ENCODE peak calls at places on chromosomes 13 and 19, in seven cellular contexts. L is H1, R is mesendoderm, I is IMR-90, B is neuronal stem cell, Q is H9, E is mesenchymal stem cell. X is an unnamed sample.

GRCh38 chr19:11382898-11383705 is 1.0 kb downstream of the EPOR start:
- DNase-seq in E (peak; percentile 65), L (no peak), R (peak; percentile 87), B (no peak), I (no peak), Q (peak; percentile 87), X (peak; percentile 73)

GRCh38 chr13:48770372-48770771 is 116.6 kb downstream of the CYSLTR2 start:
- DNase-seq in B (no peak), R (no peak), L (no peak), E (no peak), I (no peak), Q (no peak), X (no peak)

GRCh38 chr13:41463823-41464602 is 6.7 kb downstream of the RGCC start:
- DNase-seq in Q (no peak), R (no peak), L (no peak), I (no peak), B (no peak), E (no peak), X (no peak)

GRCh38 chr19:4581381-4582111 is 22.1 kb upstream of the SEMA6B start:
- DNase-seq in R (no peak), Q (peak; percentile 61), I (no peak), E (peak; percentile 27), B (peak; percentile 57), L (no peak), X (no peak)

GRCh38 chr13:75308222-75308621 is 173.7 kb downstream of the TBC1D4 start:
- DNase-seq in E (no peak), L (no peak), I (peak; percentile 21), R (no peak), B (no peak), Q (no peak), X (no peak)

GRCh38 chr19:27901078-27901477 is 1311.9 kb downstream of the UQCRFS1 start:
- DNase-seq in E (no peak), Q (no peak), L (no peak), I (no peak), B (no peak), R (no peak), X (no peak)

GRCh38 chr19:49114630-49115363 is 627 bp downstream of the LIN7B start:
- DNase-seq in R (peak; percentile 75), Q (peak; percentile 83), I (peak; percentile 33), E (peak; percentile 58), L (no peak), B (peak; percentile 77), X (no peak)

GRCh38 chr13:48801255-48801654 is 147.5 kb downstream of the CYSLTR2 start:
- DNase-seq in L (no peak), E (peak; percentile 44), I (peak; percentile 81), R (no peak), B (no peak), Q (no peak), X (no peak)

GRCh38 chr19:1699386-1699785 is 47.0 kb upstream of the TCF3 start:
- DNase-seq in E (no peak), I (no peak), B (no peak), L (no peak), Q (no peak), R (no peak), X (no peak)

GRCh38 chr19:50496189-50497029 is 14.6 kb downstream of the JOSD2 start:
- DNase-seq in E (no peak), L (no peak), R (peak; percentile 77), B (no peak), Q (peak; percentile 71), I (no peak), X (no peak)

GRCh38 chr19:18109731-18110671 is 12.4 kb downstream of the MAST3 start:
- DNase-seq in L (no peak), E (peak; percentile 45), Q (peak; percentile 53), I (no peak), R (peak; percentile 19), B (no peak), X (peak; percentile 20)

GRCh38 chr19:36686365-36687213 is 823 bp upstream of the ZNF567 start:
- DNase-seq in E (peak; percentile 8), R (peak; percentile 10), B (no peak), I (peak; percentile 5), Q (no peak), L (no peak), X (no peak)

GRCh38 chr13:43433691-43434121 is 353.1 kb downstream of the ENOX1 start:
- DNase-seq in I (no peak), Q (no peak), R (no peak), L (no peak), E (no peak), B (no peak), X (peak; percentile 84)

GRCh38 chr19:1074512-1075283 is 7.7 kb downstream of the ARHGAP45 start:
- DNase-seq in R (no peak), B (no peak), L (no peak), E (no peak), Q (no peak), I (no peak), X (peak; percentile 54)

GRCh38 chr13:112894673-112895481 is 74.1 kb upstream of the MCF2L start:
- DNase-seq in B (peak; percentile 39), L (no peak), Q (peak; percentile 87), E (no peak), I (no peak), R (no peak), X (no peak)

GRCh38 chr13:51913421-51914136 is 51.8 kb downstream of the CCDC70 start:
- DNase-seq in B (no peak), I (no peak), L (no peak), R (peak; percentile 68), Q (peak; percentile 62), E (no peak), X (no peak)

GRCh38 chr13:29677627-29678026 is 82.1 kb upstream of the SLC7A1 start:
- DNase-seq in I (no peak), Q (no peak), R (no peak), B (no peak), E (no peak), L (no peak), X (no peak)

GRCh38 chr19:8253678-8254077 is 44.5 kb downstream of the CERS4 start:
- DNase-seq in E (no peak), Q (no peak), I (peak; percentile 23), L (no peak), B (no peak), R (no peak), X (no peak)

DNA sequence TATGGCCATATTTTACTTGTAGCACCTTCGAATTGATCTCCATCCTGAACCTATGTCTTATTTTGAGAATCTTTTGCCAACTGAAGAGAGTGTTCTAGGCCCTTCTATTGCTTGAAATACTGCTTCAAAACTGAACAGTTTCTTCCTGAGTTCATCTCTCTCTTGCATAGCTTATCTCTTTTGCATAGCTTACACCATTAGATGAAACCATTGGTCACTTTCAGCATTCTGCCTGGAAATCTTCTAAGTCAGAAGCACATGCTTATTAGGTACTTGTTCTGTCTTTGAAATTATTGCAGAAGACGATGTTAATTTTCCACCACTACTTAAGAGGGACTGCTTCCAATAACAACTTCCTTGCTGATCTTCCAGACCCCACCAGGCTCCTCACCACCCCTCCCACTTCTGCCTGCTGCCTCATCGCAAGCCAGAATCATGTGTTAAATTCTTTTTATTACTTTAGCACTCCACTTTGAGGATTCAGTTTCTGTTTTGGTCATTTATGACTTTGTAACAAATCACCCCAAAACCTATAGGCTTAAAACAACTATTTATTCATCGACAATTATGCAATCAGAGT is 122.4 kb upstream of the MAB21L1 start:
- DNase-seq in B (no peak), I (peak; percentile 6), Q (no peak), L (no peak), E (peak; percentile 7), R (no peak), X (no peak)
- H2AK5ac ChIP-seq in B (no peak overlapping the region), I (no peak overlapping the region), Q (no peak overlapping the region), L (no peak overlapping the region), E (no peak overlapping the region), R (no peak overlapping the region), X (no peak overlapping the region)

DNA sequence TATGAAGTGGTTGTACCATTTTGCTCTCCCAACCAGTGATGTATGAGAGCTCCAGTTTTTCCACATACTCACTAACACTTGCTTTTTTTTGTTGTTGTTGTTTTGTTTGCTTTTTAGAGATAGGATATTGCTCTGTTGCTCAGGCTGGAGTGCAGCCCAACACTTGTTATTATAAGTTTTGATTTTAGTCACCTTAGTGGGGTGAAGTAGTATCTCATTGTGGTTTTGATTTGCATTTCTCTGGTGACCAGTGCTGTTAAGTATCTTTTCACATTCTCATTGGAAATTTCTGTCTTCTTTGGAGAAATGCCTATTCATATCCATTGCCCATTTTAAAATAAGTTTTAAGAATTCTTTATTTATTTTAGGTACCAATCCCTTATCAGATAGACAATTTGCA is 31.3 kb downstream of the CYP4F22 start:
- DNase-seq in I (no peak), Q (no peak), B (no peak), L (no peak), E (no peak), R (no peak), X (no peak)
- H3K79me1 ChIP-seq in I (no peaks in the 10 kb centered on the region), Q (no peaks in the 10 kb centered on the region), B (no peaks in the 10 kb centered on the region), L (no peaks in the 10 kb centered on the region), E (no peaks in the 10 kb centered on the region), R (no peaks in the 10 kb centered on the region), X (no peaks in the 10 kb centered on the region)

GRCh38 chr19:31988256-31988655 is 357.2 kb upstream of the ZNF507 start:
- DNase-seq in I (no peak), Q (no peak), E (no peak), L (no peak), R (no peak), B (no peak), X (no peak)

GRCh38 chr19:31992750-31993149 is 352.7 kb upstream of the ZNF507 start:
- DNase-seq in R (no peak), B (no peak), I (no peak), Q (no peak), L (no peak), E (no peak), X (no peak)

DNA sequence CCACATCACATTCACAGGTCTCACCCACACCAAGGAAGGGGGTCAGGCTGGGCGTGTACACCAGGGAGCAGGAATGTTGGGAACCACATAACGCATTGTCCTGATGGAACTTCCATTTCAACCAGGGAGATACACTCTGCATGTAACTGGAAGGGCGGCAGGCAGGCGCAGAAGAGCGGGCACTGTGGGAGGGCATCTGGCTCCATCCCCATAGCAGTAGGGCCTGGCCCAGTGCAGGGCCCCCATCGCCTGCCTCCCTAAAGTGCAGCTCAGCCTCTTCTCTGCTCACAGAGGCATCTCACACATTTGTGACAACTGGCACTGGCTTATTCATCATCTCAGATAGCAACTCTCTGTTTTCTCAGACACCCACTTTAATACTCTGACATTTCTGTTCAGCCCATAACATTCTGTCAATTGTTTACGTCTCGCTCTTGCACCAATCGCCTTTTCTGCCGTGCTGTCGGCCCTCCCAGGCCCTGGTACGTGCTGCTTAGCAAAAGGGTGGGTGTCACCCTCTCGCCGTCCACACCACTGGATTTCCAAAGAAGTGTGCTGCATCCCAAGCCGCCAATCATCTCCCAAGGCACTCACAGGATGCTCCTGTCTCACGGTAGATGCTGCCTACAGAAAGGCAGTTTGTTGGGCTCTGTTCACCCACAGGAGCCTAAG is 353.3 kb upstream of the ZNF507 start:
- DNase-seq in R (no peak), I (no peak), B (no peak), L (no peak), Q (no peak), E (no peak), X (no peak)
- H2AK5ac ChIP-seq in R (no peak overlapping the region), I (no peak overlapping the region), B (no peak overlapping the region), L (no peak overlapping the region), Q (no peak overlapping the region), E (no peak overlapping the region), X (no peak overlapping the region)

DNA sequence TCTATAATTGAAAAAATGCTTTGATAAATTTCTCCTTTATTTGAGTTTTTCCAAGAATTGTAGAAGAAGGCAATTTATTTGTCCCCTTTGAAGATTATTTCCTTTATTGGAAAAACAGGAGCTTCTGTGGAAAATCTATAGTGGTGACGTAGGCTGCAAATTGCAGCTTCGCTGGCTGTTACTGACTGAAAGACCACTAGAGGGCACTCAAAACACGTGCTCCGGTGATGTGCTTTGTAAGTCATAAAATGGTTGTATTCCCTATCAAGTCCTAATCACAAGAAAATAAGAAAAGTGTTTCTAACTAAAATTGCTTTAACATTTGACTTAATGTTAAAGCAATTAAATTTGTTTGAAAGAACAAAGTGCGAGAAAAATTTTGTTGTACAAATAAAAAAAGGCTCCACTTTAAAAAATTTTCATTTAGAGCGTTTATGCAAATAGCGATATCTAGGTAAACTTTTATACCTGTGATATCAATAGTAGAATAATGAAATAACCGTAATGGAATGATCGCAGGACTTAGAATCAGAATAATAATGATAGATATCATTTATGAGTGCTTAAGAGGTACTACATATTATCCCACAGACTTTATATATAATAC is 638.2 kb upstream of the SPRY2 start:
- DNase-seq in I (peak; percentile 54), Q (peak; percentile 57), L (peak; percentile 15), B (peak; percentile 37), R (peak; percentile 75), E (peak; percentile 73), X (peak; percentile 29)
- H3K79me1 ChIP-seq in I (no peaks in the 10 kb centered on the region), Q (no peaks in the 10 kb centered on the region), L (no peaks in the 10 kb centered on the region), B (no peaks in the 10 kb centered on the region), R (no peaks in the 10 kb centered on the region), E (no peaks in the 10 kb centered on the region), X (no peaks in the 10 kb centered on the region)

X was measured in trophoblast cell.